ENCODE peak calls at places on chromosomes 7 and 10, in seven cellular contexts. E is WTC11, Y is anterior cingulate cortex, B is cortex of kidney, S is omental fat pad, G is Peyer's patch, V is midbrain. C is an unnamed sample.

GRCh38 chr10:117936136-117936535 is 110.6 kb downstream of the RAB11FIP2 start:
- DNase-seq in E (no peak), Y (no peak), B (no peak), S (no peak), G (no peak), V (no peak), C (no peak)

GRCh38 chr10:105585753-105586152 is 944.7 kb downstream of the SORCS3 start:
- DNase-seq in E (no peak), Y (no peak), B (no peak), S (no peak), G (no peak), V (no peak), C (peak; percentile 88)

GRCh38 chr7:78967046-78967445 is 486.4 kb downstream of the MAGI2 start:
- DNase-seq in E (no peak), Y (no peak), B (no peak), S (no peak), G (no peak), V (no peak), C (no peak)

GRCh38 chr7:124089621-124090020 is 56.8 kb upstream of the TMEM229A start:
- DNase-seq in E (no peak), Y (no peak), B (no peak), S (no peak), G (no peak), V (no peak), C (no peak)

GRCh38 chr10:98300526-98300925 is 32.5 kb upstream of the LOXL4 start:
- DNase-seq in E (no peak), Y (no peak), B (no peak), S (no peak), G (no peak), V (no peak), C (no peak)

GRCh38 chr7:100604976-100605911 is 3.1 kb downstream of the PCOLCE start:
- DNase-seq in E (peak; percentile 76), Y (peak; percentile 24), B (no peak), S (no peak), G (peak; percentile 71), V (no peak), C (no peak)

GRCh38 chr10:77301305-77301730 is 336.3 kb downstream of the KCNMA1 start:
- DNase-seq in E (no peak), Y (no peak), B (no peak), S (no peak), G (no peak), V (no peak), C (no peak)

GRCh38 chr10:79057481-79058275 is 11.1 kb upstream of the ZMIZ1 start:
- DNase-seq in E (no peak), Y (no peak), B (no peak), S (no peak), G (peak; percentile 37), V (no peak), C (no peak)

GRCh38 chr7:22351878-22352277 is 5.1 kb downstream of the RAPGEF5 start:
- DNase-seq in E (no peak), Y (no peak), B (no peak), S (no peak), G (no peak), V (no peak), C (no peak)

GRCh38 chr7:30931161-30931926 is 19.7 kb downstream of the AQP1 start:
- DNase-seq in E (no peak), Y (no peak), B (no peak), S (no peak), G (no peak), V (no peak), C (no peak)

GRCh38 chr7:37558320-37558719 is 109.7 kb upstream of the ELMO1 start:
- DNase-seq in E (no peak), Y (no peak), B (no peak), S (no peak), G (no peak), V (no peak), C (no peak)